ENCODE peak calls at places on chromosomes 1 and 21, in four cellular contexts. One of them, this sample, is unnamed.

GRCh38 chr1:9084883-9085282 is 15.4 kb upstream of the SLC2A5 start:
- DNase-seq in A549: no peak
- DNase-seq in K562: no peak
- DNase-seq in HepG2: no peak
- DNase-seq in this sample: no peak

GRCh38 chr1:187454010-187454409 is 625.3 kb downstream of the PLA2G4A start:
- DNase-seq in A549: no peak
- DNase-seq in K562: no peak
- DNase-seq in HepG2: no peak
- DNase-seq in this sample: no peak

GRCh38 chr1:213947200-213947775 is 40.5 kb upstream of the PROX1 start:
- DNase-seq in A549: no peak
- DNase-seq in K562: no peak
- DNase-seq in HepG2: peak; percentile 20
- DNase-seq in this sample: no peak

GRCh38 chr1:67735220-67735619 is 50.2 kb downstream of the GADD45A start:
- DNase-seq in A549: no peak
- DNase-seq in K562: no peak
- DNase-seq in HepG2: no peak
- DNase-seq in this sample: no peak

GRCh38 chr1:186482661-186483255 is 21.8 kb upstream of the PDC start:
- DNase-seq in A549: peak; percentile 77
- DNase-seq in K562: peak; percentile 67
- DNase-seq in HepG2: peak; percentile 47
- DNase-seq in this sample: peak; percentile 81

GRCh38 chr1:203281033-203281432 is 24.3 kb upstream of the BTG2 start:
- DNase-seq in A549: peak; percentile 60
- DNase-seq in K562: no peak
- DNase-seq in HepG2: no peak
- DNase-seq in this sample: no peak

GRCh38 chr1:37177230-37177864 is 143.0 kb upstream of the GRIK3 start:
- DNase-seq in A549: peak; percentile 58
- DNase-seq in K562: peak; percentile 50
- DNase-seq in HepG2: peak; percentile 25
- DNase-seq in this sample: peak; percentile 69

GRCh38 chr1:237386362-237387143 is 344.6 kb downstream of the RYR2 start:
- DNase-seq in A549: peak; percentile 26
- DNase-seq in K562: peak; percentile 31
- DNase-seq in HepG2: peak; percentile 17
- DNase-seq in this sample: no peak

GRCh38 chr1:207581496-207582168 is 63.3 kb upstream of the CR1L start:
- DNase-seq in A549: no peak
- DNase-seq in K562: no peak
- DNase-seq in HepG2: no peak
- DNase-seq in this sample: no peak

GRCh38 chr1:71228236-71228635 is 147.4 kb upstream of the ZRANB2 start:
- DNase-seq in A549: no peak
- DNase-seq in K562: no peak
- DNase-seq in HepG2: no peak
- DNase-seq in this sample: no peak

GRCh38 chr1:19799233-19799876 is 361 bp downstream of the TMCO4 start:
- DNase-seq in A549: peak; percentile 52
- DNase-seq in K562: peak; percentile 85
- DNase-seq in HepG2: peak; percentile 56
- DNase-seq in this sample: no peak

GRCh38 chr1:89360716-89361115 is 3.1 kb upstream of the GBP6 start:
- DNase-seq in A549: no peak
- DNase-seq in K562: no peak
- DNase-seq in HepG2: no peak
- DNase-seq in this sample: no peak

GRCh38 chr1:100703716-100704115 is 15.8 kb upstream of the VCAM1 start:
- DNase-seq in A549: no peak
- DNase-seq in K562: no peak
- DNase-seq in HepG2: no peak
- DNase-seq in this sample: no peak

GRCh38 chr1:64302971-64303370 is 99.5 kb downstream of the UBE2U start:
- DNase-seq in A549: no peak
- DNase-seq in K562: no peak
- DNase-seq in HepG2: no peak
- DNase-seq in this sample: no peak

GRCh38 chr21:43866659-43867331 is 1.8 kb downstream of the AGPAT3 start:
- DNase-seq in A549: no peak
- DNase-seq in K562: peak; percentile 54
- DNase-seq in HepG2: peak; percentile 88
- DNase-seq in this sample: no peak

GRCh38 chr1:200890818-200891773 is 3.6 kb upstream of the INAVA start:
- DNase-seq in A549: peak; percentile 82
- DNase-seq in K562: no peak
- DNase-seq in HepG2: peak; percentile 68
- DNase-seq in this sample: peak; percentile 80

GRCh38 chr1:204196068-204196795 is at the start of gene KISS1:
- DNase-seq in A549: no peak
- DNase-seq in K562: no peak
- DNase-seq in HepG2: no peak
- DNase-seq in this sample: no peak

DNA sequence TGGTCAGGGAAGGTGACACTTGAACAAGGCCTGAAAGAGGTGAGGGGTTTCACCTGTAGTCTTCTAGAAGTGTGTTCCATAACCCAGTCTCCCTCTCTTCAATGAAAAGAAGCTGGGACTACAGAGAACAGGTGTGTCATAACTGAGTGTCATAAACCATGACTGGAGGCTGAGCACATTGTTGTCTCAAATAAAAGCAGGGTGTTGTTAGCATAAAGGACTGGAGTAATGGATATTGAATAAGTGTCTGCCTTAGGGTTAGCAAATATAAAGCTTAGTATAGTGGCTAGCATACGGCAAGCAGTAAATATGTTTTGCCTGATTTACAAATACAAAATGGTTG is 65.4 kb downstream of the SYDE2 start:
- DNase-seq in A549: no peak
- DNase-seq in K562: no peak
- DNase-seq in HepG2: no peak
- DNase-seq in this sample: no peak
- TF ChIP-seq NR3C1 in A549: no peak
- TF ChIP-seq NR3C1 in K562: no peak
- TF ChIP-seq NR3C1 in HepG2: no peak
- TF ChIP-seq NR3C1 in this sample: no peak

DNA sequence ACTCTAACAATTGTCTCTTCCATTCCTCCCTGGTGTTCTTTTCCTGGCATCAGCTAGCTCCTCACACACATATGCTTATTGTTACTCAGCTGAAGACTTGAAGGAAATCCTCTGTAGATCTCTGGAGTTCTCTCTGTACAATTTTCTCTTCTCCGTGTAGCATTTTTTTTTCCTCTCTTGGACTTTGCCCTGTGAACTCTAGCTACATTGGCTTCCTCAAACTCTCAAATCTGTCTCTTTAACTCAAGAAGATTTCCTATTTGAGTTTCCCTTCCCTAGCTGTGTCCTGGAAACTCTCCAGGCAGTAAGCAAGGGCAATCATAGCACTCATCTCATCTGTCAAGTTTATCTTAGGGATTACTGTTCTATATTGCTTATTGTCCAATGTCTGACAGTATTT is 4.3 kb upstream of the MIA3 start:
- DNase-seq in A549: no peak
- DNase-seq in K562: no peak
- DNase-seq in HepG2: no peak
- DNase-seq in this sample: no peak
- TF ChIP-seq NR3C1 in A549: no peak
- TF ChIP-seq NR3C1 in K562: no peak
- TF ChIP-seq NR3C1 in HepG2: no peak
- TF ChIP-seq NR3C1 in this sample: no peak

GRCh38 chr21:31446206-31446900 is 102.3 kb upstream of the TIAM1 start:
- DNase-seq in A549: no peak
- DNase-seq in K562: no peak
- DNase-seq in HepG2: no peak
- DNase-seq in this sample: no peak
- TF ChIP-seq NR3C1 in A549: no peak
- TF ChIP-seq NR3C1 in K562: no peak
- TF ChIP-seq NR3C1 in HepG2: no peak
- TF ChIP-seq NR3C1 in this sample: no peak

GRCh38 chr1:14318830-14319229 is 279.7 kb upstream of the KAZN start:
- DNase-seq in A549: no peak
- DNase-seq in K562: no peak
- DNase-seq in HepG2: no peak
- DNase-seq in this sample: no peak
- TF ChIP-seq NR3C1 in A549: no peak
- TF ChIP-seq NR3C1 in K562: no peak
- TF ChIP-seq NR3C1 in HepG2: no peak
- TF ChIP-seq NR3C1 in this sample: no peak

GRCh38 chr1:152148051-152148450 is 11.0 kb downstream of the RPTN start:
- DNase-seq in A549: no peak
- DNase-seq in K562: no peak
- DNase-seq in HepG2: no peak
- DNase-seq in this sample: no peak

GRCh38 chr1:152145789-152146188 is 13.2 kb downstream of the RPTN start:
- DNase-seq in A549: no peak
- DNase-seq in K562: no peak
- DNase-seq in HepG2: no peak
- DNase-seq in this sample: no peak

GRCh38 chr1:152153996-152154395 is 5.0 kb downstream of the RPTN start:
- DNase-seq in A549: no peak
- DNase-seq in K562: no peak
- DNase-seq in HepG2: no peak
- DNase-seq in this sample: no peak

GRCh38 chr1:152151646-152152045 is 7.4 kb downstream of the RPTN start:
- DNase-seq in A549: no peak
- DNase-seq in K562: no peak
- DNase-seq in HepG2: no peak
- DNase-seq in this sample: no peak

DNA sequence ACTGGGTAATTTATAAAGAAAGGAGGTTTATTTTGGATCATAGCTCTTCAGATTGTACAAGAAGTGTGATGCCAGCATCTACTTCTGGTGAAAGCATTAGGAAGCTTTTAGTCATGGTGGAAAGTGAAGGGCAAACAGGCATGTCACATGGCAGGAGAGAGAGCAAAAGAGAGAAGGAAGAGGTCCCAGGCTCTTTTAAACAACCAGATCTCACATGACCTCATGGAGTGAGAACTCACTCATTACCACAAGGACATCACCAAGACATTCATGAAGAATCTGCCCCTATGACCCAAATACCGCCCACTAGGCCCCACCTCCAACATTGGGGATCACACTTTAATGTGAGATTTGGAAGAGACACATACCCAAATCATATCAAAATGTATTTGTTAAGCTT is 10.0 kb downstream of the RPTN start:
- DNase-seq in A549: no peak
- DNase-seq in K562: no peak
- DNase-seq in HepG2: no peak
- DNase-seq in this sample: no peak
- TF ChIP-seq NR3C1 in A549: no peak
- TF ChIP-seq NR3C1 in K562: no peak
- TF ChIP-seq NR3C1 in HepG2: no peak
- TF ChIP-seq NR3C1 in this sample: no peak

GRCh38 chr1:1302951-1303509 is 4.7 kb downstream of the ACAP3 start:
- DNase-seq in A549: no peak
- DNase-seq in K562: no peak
- DNase-seq in HepG2: no peak
- DNase-seq in this sample: no peak
- TF ChIP-seq NR3C1 in A549: no peak
- TF ChIP-seq NR3C1 in K562: no peak
- TF ChIP-seq NR3C1 in HepG2: no peak
- TF ChIP-seq NR3C1 in this sample: no peak

GRCh38 chr1:110187139-110187890 is 22.8 kb upstream of the KCNC4 start:
- DNase-seq in A549: no peak
- DNase-seq in K562: no peak
- DNase-seq in HepG2: no peak
- DNase-seq in this sample: no peak
- TF ChIP-seq NR3C1 in A549: no peak
- TF ChIP-seq NR3C1 in K562: no peak
- TF ChIP-seq NR3C1 in HepG2: no peak
- TF ChIP-seq NR3C1 in this sample: no peak

This sample was measured in WTC11.